ENCODE peak calls at places on chromosomes 13 and 19, in nine cellular contexts. A is kidney; C is aorta; W is effector memory CD4-positive, alpha-beta T cell; D is breast epithelium; F is K562; H is adrenal gland; X is CD8-positive, alpha-beta T cell; L is stomach. O is an unnamed sample. For H3K36me3, the result is how much of the 10 kb centered on the place peaks cover.

GRCh38 chr13:109479991-109480696 is 306.2 kb downstream of the IRS2 start:
- DNase-seq in A (no peak), C (no peak), W (no peak), D (no peak), F (no peak), H (peak), X (no peak), L (peak), O (peak)

GRCh38 chr13:26529441-26529840 is 28.0 kb upstream of the WASF3 start:
- DNase-seq in A (no peak), C (no peak), W (no peak), D (no peak), F (peak), H (peak), X (no peak), L (peak), O (peak)

GRCh38 chr13:80454245-80454644 is 113.3 kb upstream of the SPRY2 start:
- DNase-seq in A (no peak), C (no peak), W (no peak), D (no peak), F (no peak), H (no peak), X (no peak), L (no peak), O (no peak)

GRCh38 chr19:30445385-30445784 is 73.2 kb downstream of the ZNF536 start:
- DNase-seq in A (no peak), C (no peak), W (no peak), D (no peak), F (no peak), H (no peak), X (no peak), L (no peak), O (no peak)

GRCh38 chr13:112058519-112058873 is 8.5 kb upstream of the SOX1 start:
- DNase-seq in A (no peak), C (no peak), W (no peak), D (no peak), F (no peak), H (no peak), X (no peak), L (no peak), O (no peak)

GRCh38 chr13:38264363-38265134 is 85.1 kb upstream of the UFM1 start:
- DNase-seq in A (no peak), C (no peak), W (no peak), D (no peak), F (no peak), H (no peak), X (no peak), L (no peak), O (no peak)

GRCh38 chr19:46955114-46955812 is 64.4 kb upstream of the NPAS1 start:
- DNase-seq in A (no peak), C (peak), W (peak), D (no peak), F (peak), H (no peak), X (no peak), L (no peak), O (peak)

GRCh38 chr19:1132625-1133383 is 29.0 kb downstream of the GPX4 start:
- DNase-seq in A (no peak), C (no peak), W (peak), D (no peak), F (no peak), H (peak), X (no peak), L (no peak), O (peak)

GRCh38 chr19:36215276-36216171 is 618 bp downstream of the ZNF146 start:
- DNase-seq in A (no peak), C (no peak), W (no peak), D (no peak), F (no peak), H (peak), X (no peak), L (no peak), O (peak)

GRCh38 chr19:48308695-48309586 is 16.4 kb upstream of the EMP3 start:
- DNase-seq in A (peak), C (no peak), W (no peak), D (no peak), F (peak), H (no peak), X (no peak), L (no peak), O (peak)

GRCh38 chr13:40644838-40645620 is 21.4 kb downstream of the FOXO1 start:
- DNase-seq in A (no peak), C (no peak), W (no peak), D (no peak), F (no peak), H (no peak), X (no peak), L (no peak), O (no peak)
- H3K4me3 ChIP-seq in A (no peak), C (no peak), W (no peak), D (no peak), F (no peak), H (no peak), X (no peak), L (no peak), O (no peak)

GRCh38 chr19:49801401-49801888 is 11.6 kb downstream of the FUZ start:
- DNase-seq in A (peak), C (no peak), W (no peak), D (no peak), F (no peak), H (peak), X (no peak), L (no peak), O (no peak)
- H3K36me3 ChIP-seq in A (under half), C (under half), W (half or more), D (under half), F (half or more), H (under half), X (under half), L (half or more), O (under half)

GRCh38 chr19:55146648-55147218 is 2.3 kb downstream of the TNNT1 start:
- DNase-seq in A (no peak), C (no peak), W (no peak), D (no peak), F (peak), H (no peak), X (no peak), L (no peak), O (no peak)
- H3K4me3 ChIP-seq in A (no peak), C (no peak), W (no peak), D (peak), F (peak), H (no peak), X (no peak), L (no peak), O (peak)

DNA sequence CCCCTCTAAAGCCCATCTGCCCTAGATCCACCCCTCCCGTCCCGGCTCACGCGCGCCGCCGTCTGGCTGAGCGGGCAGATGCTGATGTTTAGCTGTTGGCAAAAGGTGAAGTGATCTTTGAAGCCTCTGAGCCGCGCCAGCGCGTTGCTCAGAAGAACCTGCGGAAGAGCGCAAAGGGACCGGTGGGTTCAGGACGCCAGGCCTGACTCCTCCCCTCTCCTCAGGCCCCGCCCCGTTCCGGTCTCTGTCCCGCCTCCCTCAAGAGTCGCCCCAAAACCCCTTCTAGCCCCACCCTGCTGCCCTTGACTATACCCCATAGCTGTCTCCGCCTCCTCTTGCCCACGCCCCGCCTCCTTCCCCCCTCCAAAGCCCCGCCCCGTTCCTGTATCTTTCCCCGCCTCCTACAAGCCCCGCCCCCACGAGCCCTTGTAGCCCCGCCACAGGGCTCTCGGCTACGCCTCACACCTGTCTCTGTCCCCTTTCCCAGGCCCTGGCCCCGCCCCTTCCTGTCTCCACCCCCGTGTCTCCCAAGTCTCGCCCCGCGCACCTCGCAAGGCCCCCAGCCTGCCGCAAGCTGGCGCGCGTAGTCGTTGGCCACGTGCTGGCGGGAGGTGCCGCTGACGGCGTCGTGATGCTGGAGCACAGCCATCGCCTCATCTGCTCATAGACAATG is 9.5 kb downstream of the MAN2B1 start:
- DNase-seq in A (no peak), C (no peak), W (no peak), D (no peak), F (peak), H (no peak), X (no peak), L (no peak), O (no peak)
- H3K36me3 ChIP-seq in A (under half), C (under half), W (half or more), D (under half), F (under half), H (under half), X (under half), L (half or more), O (under half)

GRCh38 chr19:45664575-45664974 is 3.4 kb upstream of the GIPR start:
- DNase-seq in A (no peak), C (no peak), W (no peak), D (no peak), F (no peak), H (no peak), X (no peak), L (no peak), O (no peak)
- H3K4me3 ChIP-seq in A (no peak), C (no peak), W (no peak), D (no peak), F (no peak), H (no peak), X (no peak), L (no peak), O (no peak)

GRCh38 chr19:33403973-33404304 is 30.4 kb downstream of the CEBPG start:
- DNase-seq in A (no peak), C (no peak), W (no peak), D (peak), F (no peak), H (no peak), X (no peak), L (no peak), O (no peak)
- H3K36me3 ChIP-seq in A (under half), C (under half), W (under half), D (under half), F (under half), H (under half), X (under half), L (under half), O (under half)

GRCh38 chr19:3782903-3783302 is 3.3 kb downstream of the MATK start:
- DNase-seq in A (peak), C (no peak), W (no peak), D (no peak), F (no peak), H (no peak), X (no peak), L (no peak), O (no peak)

GRCh38 chr19:3783660-3784584 is 2.3 kb downstream of the MATK start:
- DNase-seq in A (peak), C (no peak), W (no peak), D (no peak), F (peak), H (no peak), X (no peak), L (no peak), O (no peak)

GRCh38 chr19:3785938-3786824 is at the start of gene MATK:
- DNase-seq in A (peak), C (no peak), W (no peak), D (no peak), F (peak), H (no peak), X (no peak), L (no peak), O (no peak)

GRCh38 chr19:3785464-3785937 is 680 bp downstream of the MATK start:
- DNase-seq in A (peak), C (no peak), W (no peak), D (no peak), F (peak), H (no peak), X (no peak), L (no peak), O (no peak)

DNA sequence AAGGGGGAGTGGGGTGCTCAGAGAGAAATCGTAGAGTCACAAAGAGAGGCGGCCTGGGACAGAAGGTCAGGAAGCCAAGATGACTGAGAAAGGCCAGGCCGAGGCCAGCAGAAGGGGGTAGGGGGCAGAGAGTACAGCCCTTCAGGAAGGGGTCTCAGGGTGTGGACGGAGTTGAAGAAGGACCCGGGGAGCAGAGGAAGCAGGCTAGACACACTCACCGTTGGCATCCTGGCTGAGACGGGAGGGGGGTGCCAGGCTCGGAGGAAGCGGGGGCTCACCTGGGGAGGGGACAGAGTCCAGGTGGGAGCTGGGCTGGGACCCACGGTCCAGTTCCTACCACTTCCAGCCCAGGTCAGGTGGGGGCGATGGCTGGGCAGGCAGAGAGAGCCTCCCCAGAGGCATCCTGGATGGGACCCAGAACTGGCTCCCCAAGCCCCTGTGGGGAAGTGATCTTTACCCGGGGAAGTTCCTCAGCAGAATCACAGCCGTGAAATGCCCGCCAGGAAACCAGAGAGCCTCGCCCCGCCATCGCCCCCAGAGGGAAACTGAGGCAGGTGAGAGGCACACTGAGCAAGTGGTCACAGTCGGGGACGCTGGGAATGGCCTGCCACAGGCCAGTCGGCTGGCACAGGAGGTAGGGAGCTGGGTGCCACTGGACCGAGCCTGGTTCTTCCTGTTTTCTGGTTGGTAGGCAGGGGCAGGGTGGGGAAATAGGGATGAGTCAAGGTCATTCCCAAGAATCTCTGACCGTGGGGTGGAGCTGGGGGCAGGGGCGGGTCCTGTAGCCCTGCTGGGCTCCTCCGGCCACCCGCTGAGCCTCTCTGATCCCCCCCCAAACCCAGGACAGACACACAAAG is 1.3 kb downstream of the MATK start:
- DNase-seq in A (peak), C (no peak), W (no peak), D (no peak), F (no peak), H (no peak), X (no peak), L (no peak), O (no peak)
- H3K4me3 ChIP-seq in A (no peak), C (no peak), W (peak), D (peak), F (peak), H (no peak), X (peak), L (peak), O (peak)

O was measured in cardiac muscle cell.